ENCODE peak calls at places on chromosomes 13 and 19, in seven cellular contexts. N is Right ventricle myocardium superior; M is NCI-H2081; F is CD8-positive, alpha-beta T cell; E is HEK293T; G is hippocampal formation; H is GM19239. Z is an unnamed sample.

GRCh38 chr19:18109363-18109730 is 11.8 kb downstream of the MAST3 start:
- DNase-seq in N (no peak), M (no peak), F (no peak), H (no peak), E (no peak), G (no peak), Z (no peak)

GRCh38 chr19:54364775-54365257 is at the start of gene LAIR1:
- DNase-seq in F (no peak), H (no peak), E (no peak), G (no peak), N (peak; percentile 68), M (no peak), Z (no peak)

GRCh38 chr13:37386276-37386675 is 212.3 kb downstream of the POSTN start:
- DNase-seq in H (no peak), N (no peak), E (no peak), F (no peak), M (no peak), G (no peak), Z (no peak)

GRCh38 chr13:33918199-33918932 is 100.4 kb downstream of the RFC3 start:
- DNase-seq in N (no peak), G (no peak), H (no peak), M (no peak), E (peak; percentile 20), F (no peak), Z (no peak)

GRCh38 chr19:18170714-18171255 is 2.8 kb upstream of the IFI30 start:
- DNase-seq in H (no peak), M (no peak), F (no peak), E (no peak), G (no peak), N (peak; percentile 67), Z (no peak)

GRCh38 chr13:109673477-109673876 is 112.9 kb downstream of the IRS2 start:
- DNase-seq in E (no peak), H (no peak), N (no peak), F (no peak), G (no peak), M (no peak), Z (no peak)

GRCh38 chr19:46737275-46737654 is 8.6 kb upstream of the FKRP start:
- DNase-seq in N (no peak), G (no peak), E (no peak), F (no peak), H (no peak), M (no peak), Z (no peak)

GRCh38 chr19:8363803-8364771 is at the start of gene ANGPTL4:
- DNase-seq in M (no peak), G (peak; percentile 50), N (peak; percentile 89), F (no peak), H (no peak), E (no peak), Z (peak; percentile 11)

GRCh38 chr13:33109801-33110200 is 93.6 kb downstream of the KL start:
- DNase-seq in M (no peak), N (no peak), F (no peak), G (no peak), E (no peak), H (no peak), Z (peak; percentile 22)

GRCh38 chr13:23870356-23871146 is 18.6 kb downstream of the MIPEP start:
- DNase-seq in N (no peak), H (no peak), E (no peak), F (no peak), G (no peak), M (no peak), Z (no peak)

GRCh38 chr13:45527699-45528462 is 63.1 kb downstream of the COG3 start:
- DNase-seq in F (no peak), G (no peak), E (no peak), N (no peak), M (no peak), H (no peak), Z (no peak)

GRCh38 chr19:54041969-54042606 is 21.6 kb downstream of the VSTM1 start:
- DNase-seq in N (no peak), F (no peak), E (no peak), H (no peak), G (no peak), M (no peak), Z (peak; percentile 41)

GRCh38 chr13:51364404-51365008 is 25.0 kb downstream of the SERPINE3 start:
- DNase-seq in G (no peak), F (no peak), E (no peak), M (no peak), N (no peak), H (no peak), Z (no peak)

GRCh38 chr13:46797468-46798237 is 692 bp upstream of the ESD start:
- DNase-seq in F (no peak), H (no peak), E (no peak), G (no peak), M (no peak), N (no peak), Z (no peak)

GRCh38 chr19:31418055-31418454 is 68.8 kb upstream of the TSHZ3 start:
- DNase-seq in F (no peak), G (no peak), H (no peak), N (no peak), M (no peak), E (no peak), Z (no peak)

GRCh38 chr13:45674908-45675307 is 27.2 kb upstream of the CBY2 start:
- DNase-seq in N (no peak), F (no peak), E (no peak), H (no peak), G (no peak), M (no peak), Z (no peak)

GRCh38 chr19:16379521-16380313 is 55.1 kb downstream of the KLF2 start:
- DNase-seq in H (no peak), N (peak; percentile 39), F (no peak), E (no peak), G (no peak), M (no peak), Z (no peak)

GRCh38 chr13:99255241-99255640 is 2.9 kb downstream of the GPR18 start:
- DNase-seq in G (no peak), F (no peak), E (no peak), N (no peak), H (no peak), M (no peak), Z (no peak)

GRCh38 chr19:32318884-32319520 is 26.4 kb upstream of the ZNF507 start:
- DNase-seq in G (peak; percentile 6), E (peak; percentile 60), M (no peak), F (no peak), N (no peak), H (no peak), Z (peak; percentile 45)

Z was measured in 8988T.